ENCODE peak calls at places on chromosomes 11 and 22, in six cellular contexts. F, B, I, M, J and G are unnamed samples.

GRCh38 chr22:46054091-46054877 is 77.3 kb upstream of the WNT7B start:
- DNase-seq in B (peak; percentile 76), J (peak; percentile 38), M (peak; percentile 89), F (peak; percentile 56), I (no peak), G (no peak)

GRCh38 chr11:69890476-69890875 is 71.3 kb upstream of the FGF3 start:
- DNase-seq in J (no peak), B (no peak), F (no peak), M (peak; percentile 7), I (no peak), G (no peak)

GRCh38 chr22:46813816-46814597 is 51.6 kb downstream of the TBC1D22A start:
- DNase-seq in I (no peak), J (no peak), M (no peak), F (no peak), B (no peak), G (peak; percentile 39)

GRCh38 chr11:115769891-115770290 is 265.7 kb upstream of the CADM1 start:
- DNase-seq in M (no peak), B (peak; percentile 17), I (no peak), F (no peak), J (no peak), G (no peak)

GRCh38 chr11:1165256-1166041 is 7.7 kb downstream of the MUC5AC start:
- DNase-seq in J (no peak), F (no peak), M (peak; percentile 32), B (no peak), I (no peak), G (no peak)

GRCh38 chr11:27950339-27950738 is 157.6 kb downstream of the KIF18A start:
- DNase-seq in F (no peak), I (no peak), B (no peak), M (no peak), J (no peak), G (no peak)

GRCh38 chr11:70095541-70096252 is 17.6 kb downstream of the ANO1 start:
- DNase-seq in J (no peak), F (no peak), I (no peak), M (no peak), B (no peak), G (no peak)

GRCh38 chr22:30262112-30262511 is 4.5 kb downstream of the OSM start:
- DNase-seq in F (no peak), B (no peak), I (no peak), M (no peak), J (no peak), G (peak; percentile 59)

GRCh38 chr22:36145881-36146280 is 14.7 kb downstream of the APOL3 start:
- DNase-seq in M (no peak), I (no peak), B (no peak), F (no peak), J (no peak), G (peak; percentile 30)